ENCODE peak calls at places on chromosomes 13 and 19, in four cellular contexts. E, S, M and Z are unnamed samples.

GRCh38 chr19:28482221-28482620 is 730.7 kb downstream of the UQCRFS1 start:
- DNase-seq in S (no peak), M (no peak), E (no peak), Z (no peak)

GRCh38 chr13:94673841-94674240 is 38.5 kb downstream of the SOX21 start:
- DNase-seq in S (no peak), E (no peak), M (no peak), Z (no peak)

GRCh38 chr19:30609656-30610270 is 237.6 kb downstream of the ZNF536 start:
- DNase-seq in M (no peak), S (no peak), E (no peak), Z (no peak)

GRCh38 chr13:53254495-53254894 is 225.9 kb downstream of the OLFM4 start:
- DNase-seq in S (no peak), M (no peak), E (peak), Z (no peak)

GRCh38 chr19:18852634-18853033 is 20.9 kb downstream of the UPF1 start:
- DNase-seq in S (no peak), E (no peak), M (no peak), Z (no peak)

GRCh38 chr19:45999653-46000121 is 4.4 kb downstream of the CCDC61 start:
- DNase-seq in S (no peak), E (peak), M (no peak), Z (no peak)

GRCh38 chr13:108342369-108343289 is 73.1 kb downstream of the TNFSF13B start:
- DNase-seq in S (peak), M (peak), E (no peak), Z (no peak)

GRCh38 chr13:60372141-60372540 is 24.9 kb upstream of the TDRD3 start:
- DNase-seq in E (no peak), S (no peak), M (no peak), Z (no peak)

GRCh38 chr19:44891016-44891882 is at the start of gene TOMM40:
- DNase-seq in M (no peak), S (no peak), E (peak), Z (no peak)

GRCh38 chr13:112996671-112997091 is 27.7 kb downstream of the MCF2L start:
- DNase-seq in E (no peak), S (no peak), M (no peak), Z (no peak)

GRCh38 chr19:12695997-12696365 is 450 bp downstream of the FBXW9 start:
- DNase-seq in M (no peak), E (peak), S (no peak), Z (no peak)

GRCh38 chr13:36872621-36873020 is 47.4 kb downstream of the SMAD9 start:
- DNase-seq in S (no peak), M (no peak), E (no peak), Z (no peak)

GRCh38 chr19:58326501-58326913 is 287 bp upstream of the ZSCAN22 start:
- DNase-seq in S (no peak), M (no peak), E (no peak), Z (no peak)

GRCh38 chr19:58326914-58327726 is at the start of gene ZSCAN22:
- DNase-seq in S (peak), E (peak), M (peak), Z (peak)

GRCh38 chr19:58330458-58330857 is 3.7 kb downstream of the ZSCAN22 start:
- DNase-seq in E (peak), M (no peak), S (no peak), Z (no peak)

GRCh38 chr19:58325623-58326022 is 1.2 kb upstream of the ZSCAN22 start:
- DNase-seq in S (no peak), M (no peak), E (no peak), Z (no peak)

GRCh38 chr19:58328999-58329398 is 2.2 kb downstream of the ZSCAN22 start:
- DNase-seq in E (peak), M (peak), S (no peak), Z (no peak)
- TF ChIP-seq SPI1 in E (no peak), M (no peak), S (no peak), Z (no peak)

GRCh38 chr19:2173841-2174577 is 10.3 kb downstream of the DOT1L start:
- DNase-seq in M (no peak), E (no peak), S (no peak), Z (no peak)

GRCh38 chr19:2173388-2173787 is 9.7 kb downstream of the DOT1L start:
- DNase-seq in S (no peak), E (no peak), M (no peak), Z (no peak)

GRCh38 chr19:2170219-2170618 is 6.5 kb downstream of the DOT1L start:
- DNase-seq in E (no peak), S (no peak), M (no peak), Z (no peak)

GRCh38 chr19:2170987-2171348 is 7.2 kb downstream of the DOT1L start:
- DNase-seq in M (no peak), E (no peak), S (no peak), Z (no peak)

GRCh38 chr19:2171349-2172145 is 7.8 kb downstream of the DOT1L start:
- DNase-seq in E (peak), M (no peak), S (peak), Z (peak)
- TF ChIP-seq SPI1 in E (no peak), M (no peak), S (peak), Z (no peak)

GRCh38 chr13:26829716-26830115 is 69.1 kb upstream of the GPR12 start:
- DNase-seq in M (no peak), E (no peak), S (no peak), Z (no peak)

GRCh38 chr13:26837102-26837501 is 76.5 kb upstream of the GPR12 start:
- DNase-seq in M (no peak), S (no peak), E (no peak), Z (no peak)

DNA sequence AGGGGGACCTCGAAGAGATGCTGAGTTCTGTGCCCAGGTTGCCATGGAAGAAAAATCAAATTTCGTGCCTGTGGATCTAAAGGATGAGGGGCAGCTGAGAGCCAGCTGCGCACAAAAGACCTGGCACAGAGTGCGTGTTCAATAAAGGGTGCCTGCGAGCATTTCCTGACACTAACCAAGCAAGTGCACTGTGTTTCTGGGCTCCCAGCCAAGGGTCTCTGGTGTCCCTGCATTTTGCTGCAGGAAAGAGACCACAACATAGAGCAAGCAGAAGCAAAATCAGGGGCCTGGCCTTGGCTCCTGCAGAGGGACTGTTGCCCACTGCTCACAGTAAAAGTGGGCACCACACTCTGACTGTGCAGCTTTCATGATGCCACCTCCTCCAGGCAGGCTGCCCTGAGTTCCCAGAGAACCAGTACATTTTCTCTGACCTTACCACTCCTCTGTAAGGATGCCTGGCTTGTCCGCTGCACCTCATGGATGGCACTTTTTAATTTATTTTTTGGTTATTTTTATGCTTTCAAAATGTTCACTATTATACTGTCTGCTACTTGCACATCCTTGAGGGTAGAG is 70.8 kb upstream of the GPR12 start:
- DNase-seq in S (no peak), E (no peak), M (no peak), Z (no peak)
- TF ChIP-seq SPI1 in S (no peak), E (no peak), M (no peak), Z (no peak)

GRCh38 chr19:38653028-38653571 is 5.7 kb downstream of the ACTN4 start:
- DNase-seq in M (no peak), E (no peak), S (no peak), Z (no peak)
- TF ChIP-seq SPI1 in M (no peak), E (no peak), S (no peak), Z (no peak)